ENCODE peak calls at places on chromosomes 2 and 18, in six cellular contexts. O, J, B, U, X and N are unnamed samples.

GRCh38 chr2:233011268-233012190 is 1.5 kb downstream of the NGEF start:
- DNase-seq in O (no peak), J (no peak), B (no peak), U (no peak), X (no peak), N (no peak)

GRCh38 chr2:23618696-23619530 is 233.9 kb downstream of the KLHL29 start:
- DNase-seq in O (no peak), J (no peak), B (no peak), U (no peak), X (no peak), N (no peak)

GRCh38 chr2:190280565-190281330 is 38.9 kb downstream of the HIBCH start:
- DNase-seq in O (no peak), J (no peak), B (no peak), U (no peak), X (no peak), N (no peak)

GRCh38 chr2:100619951-100620350 is 57.2 kb downstream of the PDCL3 start:
- DNase-seq in O (no peak), J (no peak), B (no peak), U (no peak), X (no peak), N (no peak)

GRCh38 chr2:189407161-189407943 is 33.9 kb upstream of the WDR75 start:
- DNase-seq in O (no peak), J (no peak), B (peak), U (no peak), X (no peak), N (no peak)

GRCh38 chr2:20172273-20173052 is 52.5 kb downstream of the SDC1 start:
- DNase-seq in O (no peak), J (no peak), B (peak), U (no peak), X (no peak), N (no peak)

GRCh38 chr2:60533114-60534033 is 20.1 kb downstream of the BCL11A start:
- DNase-seq in O (no peak), J (no peak), B (no peak), U (no peak), X (no peak), N (no peak)

GRCh38 chr2:159124931-159125467 is 156.6 kb downstream of the TANC1 start:
- DNase-seq in O (no peak), J (no peak), B (peak), U (no peak), X (no peak), N (no peak)

GRCh38 chr2:49265471-49265870 is 111.2 kb upstream of the FSHR start:
- DNase-seq in O (no peak), J (no peak), B (no peak), U (no peak), X (no peak), N (no peak)

GRCh38 chr2:46097714-46098480 is 199.3 kb upstream of the EPAS1 start:
- DNase-seq in O (peak), J (no peak), B (no peak), U (no peak), X (no peak), N (no peak)

GRCh38 chr2:141741652-141742051 is 389.2 kb downstream of the LRP1B start:
- DNase-seq in O (no peak), J (no peak), B (no peak), U (no peak), X (no peak), N (no peak)

GRCh38 chr2:174632847-174633620 is 35.4 kb upstream of the WIPF1 start:
- DNase-seq in O (no peak), J (no peak), B (no peak), U (no peak), X (no peak), N (no peak)

GRCh38 chr2:39140322-39140847 is 19.5 kb upstream of the SOS1 start:
- DNase-seq in O (no peak), J (no peak), B (no peak), U (no peak), X (no peak), N (no peak)

GRCh38 chr18:21168880-21169279 is 57.3 kb upstream of the ROCK1 start:
- DNase-seq in O (no peak), J (no peak), B (no peak), U (no peak), X (no peak), N (no peak)

GRCh38 chr18:52348209-52348608 is 8.2 kb downstream of the DCC start:
- DNase-seq in O (no peak), J (no peak), B (no peak), U (peak), X (no peak), N (no peak)

GRCh38 chr2:224311226-224311625 is 90.7 kb downstream of the FAM124B start:
- DNase-seq in O (no peak), J (no peak), B (no peak), U (no peak), X (no peak), N (no peak)

GRCh38 chr18:11316546-11316945 is 167.2 kb upstream of the PIEZO2 start:
- DNase-seq in O (no peak), J (no peak), B (no peak), U (no peak), X (no peak), N (no peak)

GRCh38 chr2:140270229-140270628 is 1490.0 kb upstream of the NXPH2 start:
- DNase-seq in O (no peak), J (no peak), B (no peak), U (no peak), X (no peak), N (no peak)

GRCh38 chr2:237614151-237614720 is 13.2 kb upstream of the LRRFIP1 start:
- DNase-seq in O (no peak), J (no peak), B (peak), U (peak), X (no peak), N (no peak)

GRCh38 chr2:108637304-108637669 is 82.0 kb upstream of the RANBP2 start:
- DNase-seq in O (peak), J (no peak), B (no peak), U (no peak), X (no peak), N (no peak)

GRCh38 chr2:58042486-58042970 is 4.1 kb upstream of the VRK2 start:
- DNase-seq in O (peak), J (no peak), B (no peak), U (no peak), X (no peak), N (no peak)

GRCh38 chr2:149038442-149039212 is at the start of gene LYPD6B:
- DNase-seq in O (peak), J (no peak), B (no peak), U (peak), X (no peak), N (no peak)

GRCh38 chr2:29123584-29124349 is 8.6 kb downstream of the CLIP4 start:
- DNase-seq in O (no peak), J (no peak), B (no peak), U (no peak), X (no peak), N (no peak)

GRCh38 chr2:234940527-234940926 is 11.3 kb upstream of the SH3BP4 start:
- DNase-seq in O (no peak), J (no peak), B (no peak), U (no peak), X (no peak), N (no peak)

GRCh38 chr2:239040152-239040761 is 192.4 kb downstream of the TWIST2 start:
- DNase-seq in O (no peak), J (no peak), B (no peak), U (no peak), X (no peak), N (no peak)

GRCh38 chr2:120703330-120703994 is 32.2 kb upstream of the GLI2 start:
- DNase-seq in O (no peak), J (no peak), B (no peak), U (no peak), X (no peak), N (no peak)